ENCODE peak calls at places on chromosome 7, in five cellular contexts. Z, J, R, O and G are unnamed samples. For H3K79me1, the result is how much of the 10 kb centered on the place peaks cover.

GRCh38 chr7:95246935-95247370 is 77.4 kb downstream of the PON1 start:
- DNase-seq in Z (peak), J (peak), R (peak), O (peak), G (peak)

GRCh38 chr7:137772748-137773147 is 74.0 kb downstream of the DGKI start:
- DNase-seq in Z (no peak), J (peak), R (peak), O (no peak), G (no peak)

GRCh38 chr7:116584721-116585120 is 59.9 kb downstream of the CAV1 start:
- DNase-seq in Z (no peak), J (no peak), R (no peak), O (no peak), G (no peak)

GRCh38 chr7:33814958-33815735 is 90.2 kb upstream of the BMPER start:
- DNase-seq in Z (no peak), J (no peak), R (no peak), O (no peak), G (no peak)

GRCh38 chr7:138935438-138936079 is 45.6 kb downstream of the KIAA1549 start:
- DNase-seq in Z (no peak), J (peak), R (peak), O (no peak), G (no peak)

GRCh38 chr7:101527844-101528667 is 101.0 kb downstream of the MYL10 start:
- DNase-seq in Z (no peak), J (no peak), R (no peak), O (no peak), G (no peak)

GRCh38 chr7:143261901-143262300 is 1.3 kb upstream of the GSTK1 start:
- DNase-seq in Z (no peak), J (no peak), R (no peak), O (no peak), G (no peak)

GRCh38 chr7:434891-435486 is 84.7 kb downstream of the PDGFA start:
- DNase-seq in Z (no peak), J (no peak), R (peak), O (peak), G (peak)

GRCh38 chr7:151802469-151802846 is 74.5 kb downstream of the PRKAG2 start:
- DNase-seq in Z (no peak), J (no peak), R (no peak), O (no peak), G (no peak)

GRCh38 chr7:32223071-32223650 is 153.0 kb upstream of the PDE1C start:
- DNase-seq in Z (no peak), J (no peak), R (peak), O (no peak), G (no peak)

GRCh38 chr7:131370523-131370968 is 42.9 kb downstream of the MKLN1 start:
- DNase-seq in Z (no peak), J (peak), R (no peak), O (peak), G (peak)

GRCh38 chr7:106317971-106318370 is 33.2 kb upstream of the NAMPT start:
- DNase-seq in Z (no peak), J (no peak), R (no peak), O (no peak), G (no peak)

GRCh38 chr7:45978731-45979211 is 57.7 kb upstream of the IGFBP3 start:
- DNase-seq in Z (no peak), J (no peak), R (no peak), O (no peak), G (no peak)

DNA sequence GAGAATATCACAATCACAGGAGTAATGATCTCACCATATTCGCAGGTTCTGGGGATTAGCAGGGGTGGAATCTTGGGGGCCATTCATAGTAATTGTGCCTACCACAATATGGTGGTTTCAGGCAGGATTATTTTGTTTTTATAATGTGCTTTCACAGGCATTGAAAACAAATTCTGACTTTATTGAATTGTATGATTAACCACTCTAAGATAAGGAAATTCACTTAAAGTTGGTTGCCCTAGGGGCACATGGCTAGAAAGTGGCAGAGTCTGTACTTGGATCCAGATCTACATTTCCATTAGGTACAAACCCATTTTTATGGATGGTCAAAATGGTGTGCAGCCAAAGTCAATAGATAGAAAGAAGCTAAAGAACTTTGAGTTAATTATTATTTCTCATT is 1.7 kb downstream of the CROT start:
- DNase-seq in Z (no peak), J (no peak), R (no peak), O (no peak), G (no peak)
- H3K18ac ChIP-seq in Z (no peak), J (no peak), R (no peak), O (no peak), G (no peak)

GRCh38 chr7:90761584-90761983 is 165.5 kb downstream of the CDK14 start:
- DNase-seq in Z (no peak), J (no peak), R (no peak), O (no peak), G (no peak)
- H2BK12ac ChIP-seq in Z (no peak), J (no peak), R (no peak), O (no peak), G (no peak)

GRCh38 chr7:19090526-19090925 is 26.9 kb downstream of the TWIST1 start:
- DNase-seq in Z (no peak), J (no peak), R (no peak), O (no peak), G (no peak)
- H3K79me1 ChIP-seq in Z (under half), J (under half), R (under half), O (under half), G (under half)

DNA sequence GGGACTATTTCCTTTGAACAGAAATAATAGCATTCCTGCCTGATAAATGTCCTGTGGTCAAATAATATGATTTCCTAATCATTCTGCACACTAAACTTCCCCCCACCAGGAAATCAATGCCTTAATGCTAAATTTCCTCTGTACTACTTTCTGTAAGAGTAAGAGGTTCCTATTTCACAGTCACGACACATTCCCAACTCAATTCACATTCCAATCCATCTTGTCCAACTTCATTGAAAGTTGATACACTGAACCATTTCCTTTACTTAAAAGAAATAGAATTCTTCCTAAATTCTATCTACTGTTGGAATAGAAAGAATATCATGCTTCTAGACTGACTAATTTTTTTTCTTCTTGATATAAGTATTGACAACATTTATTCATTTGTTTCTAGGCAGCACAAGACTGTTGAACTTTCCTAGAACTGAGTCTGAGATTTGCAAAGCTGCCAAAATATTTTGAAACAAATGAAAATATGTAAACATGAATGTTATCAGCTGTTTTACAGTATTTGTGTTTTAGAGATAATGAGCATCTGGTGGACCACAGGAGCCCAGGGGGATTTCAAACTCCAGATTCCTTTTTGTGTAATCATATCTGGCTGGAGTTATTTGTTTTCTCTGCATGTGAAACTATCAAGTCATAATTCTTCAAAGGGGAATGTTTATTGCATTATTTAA is 121.5 kb downstream of the TPST1 start:
- DNase-seq in Z (no peak), J (peak), R (peak), O (no peak), G (no peak)
- H3K18ac ChIP-seq in Z (no peak), J (no peak), R (no peak), O (no peak), G (no peak)

DNA sequence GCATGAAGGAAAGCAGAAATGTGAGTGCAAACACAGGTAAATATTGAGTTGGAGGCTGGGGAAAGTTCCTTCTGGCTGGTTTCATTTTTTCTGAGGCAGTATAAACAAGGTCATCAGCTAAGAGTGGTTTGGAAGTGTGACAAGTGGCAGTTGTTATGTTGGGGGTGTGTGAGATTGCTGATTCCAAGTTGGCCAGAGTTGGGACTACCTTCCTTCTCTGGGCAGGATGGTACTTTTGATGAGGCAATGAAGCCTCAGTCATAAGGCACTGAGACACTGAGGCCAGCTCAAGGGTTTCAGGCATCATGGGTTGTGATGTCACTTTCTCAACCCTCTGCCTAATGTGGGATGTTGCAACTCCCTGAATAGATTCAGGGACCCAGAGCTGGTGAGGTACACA is 8.2 kb upstream of the PTTG1IP2 start:
- DNase-seq in Z (no peak), J (no peak), R (no peak), O (no peak), G (no peak)
- H2BK12ac ChIP-seq in Z (no peak), J (no peak), R (no peak), O (no peak), G (no peak)

DNA sequence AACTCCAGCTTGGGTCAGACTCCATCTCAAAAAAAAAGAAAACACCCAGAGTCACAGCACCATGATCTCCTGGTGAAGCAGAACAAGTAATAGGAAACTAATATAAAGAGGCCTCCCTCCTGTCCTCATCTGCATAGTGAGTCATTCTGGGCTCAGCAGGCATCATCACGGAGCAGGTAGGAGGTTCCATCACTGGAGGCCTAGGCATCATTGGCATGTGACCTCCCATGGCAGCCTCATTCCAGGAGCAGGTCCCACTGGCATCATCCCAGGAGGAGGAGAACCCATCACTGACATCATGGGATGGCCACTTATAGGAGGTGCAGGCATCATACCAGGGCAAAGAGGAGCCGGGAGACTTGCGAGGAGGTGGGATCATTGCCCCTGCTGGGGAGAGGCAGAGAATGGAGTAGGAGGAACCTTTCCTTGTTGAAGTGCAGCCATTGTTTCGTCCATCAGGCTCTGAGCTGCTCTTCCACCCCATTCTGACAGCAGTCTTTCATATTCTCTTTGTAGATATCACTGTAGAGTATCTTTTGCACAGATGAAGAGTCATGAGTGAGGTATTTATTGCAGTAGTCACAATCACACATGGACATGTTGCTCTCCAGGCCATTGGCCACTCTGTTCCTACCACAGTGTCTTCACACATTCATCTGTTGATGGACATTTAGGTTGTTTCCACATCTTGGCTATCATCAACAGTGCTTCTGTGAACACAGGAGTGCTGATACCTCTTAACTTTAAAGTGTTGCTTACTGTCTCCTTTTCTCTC is 73.8 kb downstream of the OSBPL3 start:
- DNase-seq in Z (no peak), J (no peak), R (peak), O (no peak), G (no peak)
- H3K79me1 ChIP-seq in Z (under half), J (under half), R (under half), O (under half), G (under half)

DNA sequence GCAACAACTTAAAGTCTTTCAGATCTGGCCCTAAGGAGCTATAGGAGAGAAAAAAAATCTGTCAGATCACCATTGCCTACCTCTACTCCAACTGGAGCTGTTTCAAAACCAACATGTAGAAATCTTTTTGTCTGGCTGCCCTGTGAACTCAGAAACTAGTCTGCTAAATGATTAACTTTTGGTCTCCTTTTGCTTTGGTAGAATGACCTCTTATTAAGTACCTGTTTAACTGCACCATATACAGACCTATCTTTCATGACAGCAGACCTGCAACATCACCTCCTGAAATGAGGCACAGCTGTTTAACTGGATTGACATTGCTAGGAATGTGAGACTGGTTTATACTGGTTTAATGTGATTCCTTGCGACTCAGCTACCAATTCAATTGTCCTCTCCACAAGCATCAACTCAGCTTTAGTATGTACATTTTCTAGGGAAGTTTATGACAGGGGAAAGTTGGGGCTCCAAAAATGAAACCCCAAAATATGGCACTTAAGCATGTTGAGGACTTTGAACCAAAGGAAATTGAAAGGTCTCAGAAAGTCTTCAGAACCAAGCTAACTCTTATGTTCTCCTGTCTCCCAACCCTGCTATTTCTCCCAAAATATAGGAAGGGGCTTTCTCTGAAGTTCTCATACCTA is 1.8 kb downstream of the CYP3A43 start:
- DNase-seq in Z (no peak), J (no peak), R (peak), O (no peak), G (no peak)
- H3K18ac ChIP-seq in Z (no peak), J (no peak), R (no peak), O (no peak), G (no peak)